ENCODE peak calls at places on chromosome 4, in eight cellular contexts. One of them, this sample, is unnamed.

GRCh38 chr4:169615467-169616106 is 3.2 kb upstream of the NEK1 start:
- DNase-seq in K562: no peak
- DNase-seq in GM12865: no peak
- DNase-seq in HFFc6: no peak
- DNase-seq in transverse colon: no peak
- DNase-seq in fibroblast of pulmonary artery: no peak
- DNase-seq in Calu3: no peak
- DNase-seq in uterus: no peak
- DNase-seq in this sample: no peak

GRCh38 chr4:52712172-52712990 is 38.8 kb downstream of the ERVMER34-1 start:
- DNase-seq in K562: peak
- DNase-seq in GM12865: peak
- DNase-seq in HFFc6: peak
- DNase-seq in transverse colon: peak
- DNase-seq in fibroblast of pulmonary artery: peak
- DNase-seq in Calu3: peak
- DNase-seq in uterus: peak
- DNase-seq in this sample: peak

GRCh38 chr4:86594559-86595425 is 677 bp downstream of the PTPN13 start:
- DNase-seq in K562: no peak
- DNase-seq in GM12865: peak
- DNase-seq in HFFc6: peak
- DNase-seq in transverse colon: peak
- DNase-seq in fibroblast of pulmonary artery: peak
- DNase-seq in Calu3: peak
- DNase-seq in uterus: peak
- DNase-seq in this sample: peak

GRCh38 chr4:1407657-1408333 is 1.6 kb upstream of the NKX1-1 start:
- DNase-seq in K562: no peak
- DNase-seq in GM12865: no peak
- DNase-seq in HFFc6: no peak
- DNase-seq in transverse colon: no peak
- DNase-seq in fibroblast of pulmonary artery: no peak
- DNase-seq in Calu3: no peak
- DNase-seq in uterus: no peak
- DNase-seq in this sample: no peak

GRCh38 chr4:181701219-181701618 is 542.0 kb upstream of the TENM3 start:
- DNase-seq in K562: no peak
- DNase-seq in GM12865: no peak
- DNase-seq in HFFc6: no peak
- DNase-seq in transverse colon: no peak
- DNase-seq in fibroblast of pulmonary artery: no peak
- DNase-seq in Calu3: no peak
- DNase-seq in uterus: no peak
- DNase-seq in this sample: no peak

GRCh38 chr4:175330652-175331051 is 412.5 kb downstream of the ADAM29 start:
- DNase-seq in K562: no peak
- DNase-seq in GM12865: no peak
- DNase-seq in HFFc6: peak
- DNase-seq in transverse colon: no peak
- DNase-seq in fibroblast of pulmonary artery: peak
- DNase-seq in Calu3: no peak
- DNase-seq in uterus: no peak
- DNase-seq in this sample: no peak

GRCh38 chr4:157128395-157128794 is 52.4 kb downstream of the GLRB start:
- DNase-seq in K562: no peak
- DNase-seq in GM12865: no peak
- DNase-seq in HFFc6: peak
- DNase-seq in transverse colon: no peak
- DNase-seq in fibroblast of pulmonary artery: peak
- DNase-seq in Calu3: peak
- DNase-seq in uterus: no peak
- DNase-seq in this sample: no peak

GRCh38 chr4:183348706-183349659 is 26.8 kb upstream of the CLDN24 start:
- DNase-seq in K562: peak
- DNase-seq in GM12865: no peak
- DNase-seq in HFFc6: peak
- DNase-seq in transverse colon: no peak
- DNase-seq in fibroblast of pulmonary artery: peak
- DNase-seq in Calu3: peak
- DNase-seq in uterus: no peak
- DNase-seq in this sample: no peak

GRCh38 chr4:26288308-26288982 is 32.4 kb upstream of the RBPJ start:
- DNase-seq in K562: no peak
- DNase-seq in GM12865: peak
- DNase-seq in HFFc6: peak
- DNase-seq in transverse colon: no peak
- DNase-seq in fibroblast of pulmonary artery: peak
- DNase-seq in Calu3: peak
- DNase-seq in uterus: no peak
- DNase-seq in this sample: no peak

GRCh38 chr4:76199664-76200211 is 13.9 kb downstream of the SCARB2 start:
- DNase-seq in K562: no peak
- DNase-seq in GM12865: peak
- DNase-seq in HFFc6: no peak
- DNase-seq in transverse colon: peak
- DNase-seq in fibroblast of pulmonary artery: peak
- DNase-seq in Calu3: no peak
- DNase-seq in uterus: no peak
- DNase-seq in this sample: no peak

GRCh38 chr4:27357283-27357682 is 496.6 kb downstream of the STIM2 start:
- DNase-seq in K562: no peak
- DNase-seq in GM12865: no peak
- DNase-seq in HFFc6: no peak
- DNase-seq in transverse colon: no peak
- DNase-seq in fibroblast of pulmonary artery: peak
- DNase-seq in Calu3: no peak
- DNase-seq in uterus: no peak
- DNase-seq in this sample: no peak

GRCh38 chr4:84804126-84804525 is 162.4 kb downstream of the WDFY3 start:
- DNase-seq in K562: no peak
- DNase-seq in GM12865: no peak
- DNase-seq in HFFc6: peak
- DNase-seq in transverse colon: no peak
- DNase-seq in fibroblast of pulmonary artery: peak
- DNase-seq in Calu3: no peak
- DNase-seq in uterus: no peak
- DNase-seq in this sample: no peak

GRCh38 chr4:105092356-105092755 is 54.3 kb upstream of the TET2 start:
- DNase-seq in K562: no peak
- DNase-seq in GM12865: no peak
- DNase-seq in HFFc6: peak
- DNase-seq in transverse colon: no peak
- DNase-seq in fibroblast of pulmonary artery: peak
- DNase-seq in Calu3: no peak
- DNase-seq in uterus: peak
- DNase-seq in this sample: no peak

GRCh38 chr4:54063737-54064316 is 578 bp downstream of the CHIC2 start:
- DNase-seq in K562: peak
- DNase-seq in GM12865: peak
- DNase-seq in HFFc6: no peak
- DNase-seq in transverse colon: peak
- DNase-seq in fibroblast of pulmonary artery: no peak
- DNase-seq in Calu3: peak
- DNase-seq in uterus: peak
- DNase-seq in this sample: peak

GRCh38 chr4:119135721-119136121 is at the start of gene MYOZ2:
- DNase-seq in K562: no peak
- DNase-seq in GM12865: no peak
- DNase-seq in HFFc6: peak
- DNase-seq in transverse colon: no peak
- DNase-seq in fibroblast of pulmonary artery: peak
- DNase-seq in Calu3: no peak
- DNase-seq in uterus: no peak
- DNase-seq in this sample: no peak

GRCh38 chr4:185966997-185967775 is 101.8 kb upstream of the TLR3 start:
- DNase-seq in K562: no peak
- DNase-seq in GM12865: no peak
- DNase-seq in HFFc6: no peak
- DNase-seq in transverse colon: no peak
- DNase-seq in fibroblast of pulmonary artery: no peak
- DNase-seq in Calu3: no peak
- DNase-seq in uterus: no peak
- DNase-seq in this sample: no peak

GRCh38 chr4:145154573-145154972 is 25.8 kb downstream of the OTUD4 start:
- DNase-seq in K562: no peak
- DNase-seq in GM12865: peak
- DNase-seq in HFFc6: peak
- DNase-seq in transverse colon: no peak
- DNase-seq in fibroblast of pulmonary artery: peak
- DNase-seq in Calu3: peak
- DNase-seq in uterus: no peak
- DNase-seq in this sample: peak
- TF ChIP-seq CTCF in K562: peak
- TF ChIP-seq CTCF in GM12865: peak
- TF ChIP-seq CTCF in HFFc6: peak
- TF ChIP-seq CTCF in transverse colon: peak
- TF ChIP-seq CTCF in fibroblast of pulmonary artery: peak
- TF ChIP-seq CTCF in Calu3: no peak
- TF ChIP-seq CTCF in uterus: peak
- TF ChIP-seq CTCF in this sample: peak

DNA sequence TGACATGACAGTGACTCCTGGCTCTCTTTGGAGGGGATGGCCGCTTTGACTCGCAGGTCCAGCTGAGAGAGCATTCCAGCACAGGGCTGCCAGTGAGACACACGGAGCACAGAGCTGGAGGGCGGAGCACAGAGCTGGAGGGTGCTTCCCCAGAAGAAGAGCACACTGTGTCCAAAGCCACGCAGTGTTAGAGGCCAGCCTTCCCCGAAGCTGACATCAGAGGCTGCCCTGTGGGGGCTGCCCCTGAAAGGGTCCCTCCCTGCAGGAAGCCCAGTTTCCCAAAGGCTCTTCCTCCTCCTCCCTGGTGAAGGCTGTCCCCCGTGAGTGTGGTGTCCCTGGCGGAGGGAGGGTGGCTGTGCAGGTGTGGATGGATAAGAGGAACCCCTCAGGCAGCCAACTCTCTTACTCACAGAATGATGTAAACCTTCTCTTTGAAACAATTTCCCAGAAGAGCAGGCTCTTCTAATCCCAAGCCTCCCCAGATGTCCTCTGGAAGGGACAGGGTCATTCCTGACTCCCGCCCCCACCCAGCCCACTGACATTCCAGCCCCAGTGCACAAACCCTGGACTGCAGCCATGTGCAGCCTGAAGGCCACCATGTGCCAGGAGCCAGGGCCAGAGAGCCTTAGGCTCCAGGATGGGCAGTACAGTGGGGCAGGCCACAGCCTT is 53.4 kb downstream of the PSAPL1 start:
- DNase-seq in K562: no peak
- DNase-seq in GM12865: no peak
- DNase-seq in HFFc6: peak
- DNase-seq in transverse colon: no peak
- DNase-seq in fibroblast of pulmonary artery: no peak
- DNase-seq in Calu3: no peak
- DNase-seq in uterus: no peak
- DNase-seq in this sample: no peak
- TF ChIP-seq CTCF in K562: peak
- TF ChIP-seq CTCF in GM12865: no peak
- TF ChIP-seq CTCF in HFFc6: peak
- TF ChIP-seq CTCF in transverse colon: no peak
- TF ChIP-seq CTCF in fibroblast of pulmonary artery: no peak
- TF ChIP-seq CTCF in Calu3: no peak
- TF ChIP-seq CTCF in uterus: no peak
- TF ChIP-seq CTCF in this sample: no peak

GRCh38 chr4:143362392-143363046 is 25.8 kb downstream of the GAB1 start:
- DNase-seq in K562: no peak
- DNase-seq in GM12865: peak
- DNase-seq in HFFc6: no peak
- DNase-seq in transverse colon: no peak
- DNase-seq in fibroblast of pulmonary artery: no peak
- DNase-seq in Calu3: no peak
- DNase-seq in uterus: no peak
- DNase-seq in this sample: no peak

GRCh38 chr4:143359794-143360193 is 23.1 kb downstream of the GAB1 start:
- DNase-seq in K562: no peak
- DNase-seq in GM12865: no peak
- DNase-seq in HFFc6: no peak
- DNase-seq in transverse colon: no peak
- DNase-seq in fibroblast of pulmonary artery: no peak
- DNase-seq in Calu3: no peak
- DNase-seq in uterus: no peak
- DNase-seq in this sample: no peak

GRCh38 chr4:143360838-143361237 is 24.2 kb downstream of the GAB1 start:
- DNase-seq in K562: no peak
- DNase-seq in GM12865: no peak
- DNase-seq in HFFc6: no peak
- DNase-seq in transverse colon: no peak
- DNase-seq in fibroblast of pulmonary artery: no peak
- DNase-seq in Calu3: no peak
- DNase-seq in uterus: no peak
- DNase-seq in this sample: no peak

GRCh38 chr4:143364063-143364462 is 27.4 kb downstream of the GAB1 start:
- DNase-seq in K562: no peak
- DNase-seq in GM12865: no peak
- DNase-seq in HFFc6: no peak
- DNase-seq in transverse colon: no peak
- DNase-seq in fibroblast of pulmonary artery: no peak
- DNase-seq in Calu3: no peak
- DNase-seq in uterus: no peak
- DNase-seq in this sample: no peak

GRCh38 chr4:143363332-143363731 is 26.7 kb downstream of the GAB1 start:
- DNase-seq in K562: no peak
- DNase-seq in GM12865: no peak
- DNase-seq in HFFc6: no peak
- DNase-seq in transverse colon: no peak
- DNase-seq in fibroblast of pulmonary artery: no peak
- DNase-seq in Calu3: no peak
- DNase-seq in uterus: no peak
- DNase-seq in this sample: no peak
- TF ChIP-seq CTCF in K562: no peak
- TF ChIP-seq CTCF in GM12865: no peak
- TF ChIP-seq CTCF in HFFc6: no peak
- TF ChIP-seq CTCF in transverse colon: no peak
- TF ChIP-seq CTCF in fibroblast of pulmonary artery: no peak
- TF ChIP-seq CTCF in Calu3: no peak
- TF ChIP-seq CTCF in uterus: no peak
- TF ChIP-seq CTCF in this sample: no peak

GRCh38 chr4:13597604-13598003 is 29.9 kb downstream of the BOD1L1 start:
- DNase-seq in K562: no peak
- DNase-seq in GM12865: no peak
- DNase-seq in HFFc6: peak
- DNase-seq in transverse colon: no peak
- DNase-seq in fibroblast of pulmonary artery: peak
- DNase-seq in Calu3: no peak
- DNase-seq in uterus: no peak
- DNase-seq in this sample: no peak

GRCh38 chr4:13601848-13602247 is 25.7 kb downstream of the BOD1L1 start:
- DNase-seq in K562: no peak
- DNase-seq in GM12865: peak
- DNase-seq in HFFc6: no peak
- DNase-seq in transverse colon: no peak
- DNase-seq in fibroblast of pulmonary artery: no peak
- DNase-seq in Calu3: no peak
- DNase-seq in uterus: no peak
- DNase-seq in this sample: no peak

GRCh38 chr4:13597141-13597540 is 30.4 kb downstream of the BOD1L1 start:
- DNase-seq in K562: no peak
- DNase-seq in GM12865: no peak
- DNase-seq in HFFc6: no peak
- DNase-seq in transverse colon: no peak
- DNase-seq in fibroblast of pulmonary artery: no peak
- DNase-seq in Calu3: no peak
- DNase-seq in uterus: no peak
- DNase-seq in this sample: no peak

GRCh38 chr4:13601060-13601459 is 26.5 kb downstream of the BOD1L1 start:
- DNase-seq in K562: no peak
- DNase-seq in GM12865: peak
- DNase-seq in HFFc6: no peak
- DNase-seq in transverse colon: no peak
- DNase-seq in fibroblast of pulmonary artery: no peak
- DNase-seq in Calu3: no peak
- DNase-seq in uterus: no peak
- DNase-seq in this sample: no peak

GRCh38 chr4:13599159-13599558 is 28.4 kb downstream of the BOD1L1 start:
- DNase-seq in K562: no peak
- DNase-seq in GM12865: no peak
- DNase-seq in HFFc6: no peak
- DNase-seq in transverse colon: no peak
- DNase-seq in fibroblast of pulmonary artery: no peak
- DNase-seq in Calu3: no peak
- DNase-seq in uterus: no peak
- DNase-seq in this sample: no peak
- TF ChIP-seq CTCF in K562: no peak
- TF ChIP-seq CTCF in GM12865: peak
- TF ChIP-seq CTCF in HFFc6: peak
- TF ChIP-seq CTCF in transverse colon: no peak
- TF ChIP-seq CTCF in fibroblast of pulmonary artery: peak
- TF ChIP-seq CTCF in Calu3: no peak
- TF ChIP-seq CTCF in uterus: no peak
- TF ChIP-seq CTCF in this sample: peak